ENCODE peak calls at places on chromosomes 3 and 15, in five cellular contexts. One of them, this sample, is unnamed.
A peak's percentile ranks its signal among the peaks of the same experiment; 100 is the strongest.

GRCh38 chr3:59660376-59660775 is 610.6 kb upstream of the CFAP20DC start:
- DNase-seq in dorsolateral prefrontal cortex: no peak
- DNase-seq in SJSA1: no peak
- DNase-seq in CD4-positive, alpha-beta memory T cell: no peak
- DNase-seq in right lobe of liver: no peak
- DNase-seq in this sample: no peak

GRCh38 chr3:150269526-150269925 is 138.6 kb upstream of the TSC22D2 start:
- DNase-seq in dorsolateral prefrontal cortex: no peak
- DNase-seq in SJSA1: no peak
- DNase-seq in CD4-positive, alpha-beta memory T cell: no peak
- DNase-seq in right lobe of liver: no peak
- DNase-seq in this sample: no peak

GRCh38 chr3:10164546-10165393 is at the start of gene IRAK2:
- DNase-seq in dorsolateral prefrontal cortex: peak; percentile 56
- DNase-seq in SJSA1: peak; percentile 67
- DNase-seq in CD4-positive, alpha-beta memory T cell: peak; percentile 67
- DNase-seq in right lobe of liver: peak; percentile 89
- DNase-seq in this sample: peak; percentile 88

GRCh38 chr3:8499181-8499611 is 2.4 kb upstream of the LMCD1 start:
- DNase-seq in dorsolateral prefrontal cortex: peak; percentile 58
- DNase-seq in SJSA1: peak; percentile 37
- DNase-seq in CD4-positive, alpha-beta memory T cell: no peak
- DNase-seq in right lobe of liver: no peak
- DNase-seq in this sample: no peak

GRCh38 chr15:73857193-73857920 is 16.0 kb upstream of the TBC1D21 start:
- DNase-seq in dorsolateral prefrontal cortex: no peak
- DNase-seq in SJSA1: no peak
- DNase-seq in CD4-positive, alpha-beta memory T cell: no peak
- DNase-seq in right lobe of liver: no peak
- DNase-seq in this sample: no peak

GRCh38 chr3:106206165-106206564 is 337.4 kb upstream of the CBLB start:
- DNase-seq in dorsolateral prefrontal cortex: no peak
- DNase-seq in SJSA1: no peak
- DNase-seq in CD4-positive, alpha-beta memory T cell: peak; percentile 25
- DNase-seq in right lobe of liver: no peak
- DNase-seq in this sample: no peak

GRCh38 chr3:134463676-134464611 is 21.8 kb downstream of the ANAPC13 start:
- DNase-seq in dorsolateral prefrontal cortex: peak; percentile 60
- DNase-seq in SJSA1: peak; percentile 88
- DNase-seq in CD4-positive, alpha-beta memory T cell: no peak
- DNase-seq in right lobe of liver: no peak
- DNase-seq in this sample: no peak

GRCh38 chr15:63094495-63094931 is 27.1 kb upstream of the LACTB start:
- DNase-seq in dorsolateral prefrontal cortex: no peak
- DNase-seq in SJSA1: peak; percentile 86
- DNase-seq in CD4-positive, alpha-beta memory T cell: no peak
- DNase-seq in right lobe of liver: no peak
- DNase-seq in this sample: no peak

GRCh38 chr15:84834227-84834955 is 17.2 kb downstream of the ALPK3 start:
- DNase-seq in dorsolateral prefrontal cortex: no peak
- DNase-seq in SJSA1: no peak
- DNase-seq in CD4-positive, alpha-beta memory T cell: no peak
- DNase-seq in right lobe of liver: no peak
- DNase-seq in this sample: peak; percentile 55

GRCh38 chr3:50454671-50455070 is 48.8 kb downstream of the CACNA2D2 start:
- DNase-seq in dorsolateral prefrontal cortex: no peak
- DNase-seq in SJSA1: no peak
- DNase-seq in CD4-positive, alpha-beta memory T cell: no peak
- DNase-seq in right lobe of liver: no peak
- DNase-seq in this sample: no peak

GRCh38 chr3:193704431-193704830 is 111.4 kb downstream of the OPA1 start:
- DNase-seq in dorsolateral prefrontal cortex: no peak
- DNase-seq in SJSA1: no peak
- DNase-seq in CD4-positive, alpha-beta memory T cell: no peak
- DNase-seq in right lobe of liver: no peak
- DNase-seq in this sample: no peak

GRCh38 chr15:94080416-94080815 is 150.9 kb upstream of the MCTP2 start:
- DNase-seq in dorsolateral prefrontal cortex: no peak
- DNase-seq in SJSA1: peak; percentile 86
- DNase-seq in CD4-positive, alpha-beta memory T cell: no peak
- DNase-seq in right lobe of liver: no peak
- DNase-seq in this sample: no peak

GRCh38 chr3:64902991-64903390 is 215.2 kb upstream of the ADAMTS9 start:
- DNase-seq in dorsolateral prefrontal cortex: no peak
- DNase-seq in SJSA1: no peak
- DNase-seq in CD4-positive, alpha-beta memory T cell: no peak
- DNase-seq in right lobe of liver: no peak
- DNase-seq in this sample: no peak

GRCh38 chr3:81554805-81555204 is 206.6 kb downstream of the GBE1 start:
- DNase-seq in dorsolateral prefrontal cortex: no peak
- DNase-seq in SJSA1: no peak
- DNase-seq in CD4-positive, alpha-beta memory T cell: no peak
- DNase-seq in right lobe of liver: no peak
- DNase-seq in this sample: no peak

GRCh38 chr3:53921296-53921695 is 29.6 kb upstream of the SELENOK start:
- DNase-seq in dorsolateral prefrontal cortex: no peak
- DNase-seq in SJSA1: no peak
- DNase-seq in CD4-positive, alpha-beta memory T cell: peak; percentile 2
- DNase-seq in right lobe of liver: no peak
- DNase-seq in this sample: no peak

GRCh38 chr15:40095381-40096093 is 13.1 kb downstream of the BMF start:
- DNase-seq in dorsolateral prefrontal cortex: no peak
- DNase-seq in SJSA1: no peak
- DNase-seq in CD4-positive, alpha-beta memory T cell: no peak
- DNase-seq in right lobe of liver: no peak
- DNase-seq in this sample: no peak

GRCh38 chr15:67025719-67026118 is 39.7 kb upstream of the SMAD3 start:
- DNase-seq in dorsolateral prefrontal cortex: no peak
- DNase-seq in SJSA1: peak; percentile 73
- DNase-seq in CD4-positive, alpha-beta memory T cell: no peak
- DNase-seq in right lobe of liver: peak; percentile 77
- DNase-seq in this sample: peak; percentile 70

GRCh38 chr15:88649286-88649733 is 10.5 kb downstream of the ISG20 start:
- DNase-seq in dorsolateral prefrontal cortex: peak; percentile 92
- DNase-seq in SJSA1: peak; percentile 76
- DNase-seq in CD4-positive, alpha-beta memory T cell: peak; percentile 68
- DNase-seq in right lobe of liver: no peak
- DNase-seq in this sample: peak; percentile 67

GRCh38 chr3:143674100-143674968 is 173.9 kb downstream of the SLC9A9 start:
- DNase-seq in dorsolateral prefrontal cortex: peak; percentile 67
- DNase-seq in SJSA1: peak; percentile 50
- DNase-seq in CD4-positive, alpha-beta memory T cell: peak; percentile 73
- DNase-seq in right lobe of liver: peak; percentile 61
- DNase-seq in this sample: peak; percentile 9

GRCh38 chr3:129663045-129663446 is 56.6 kb upstream of the PLXND1 start:
- DNase-seq in dorsolateral prefrontal cortex: no peak
- DNase-seq in SJSA1: no peak
- DNase-seq in CD4-positive, alpha-beta memory T cell: no peak
- DNase-seq in right lobe of liver: no peak
- DNase-seq in this sample: no peak

GRCh38 chr3:135009014-135009413 is 214.0 kb downstream of the EPHB1 start:
- DNase-seq in dorsolateral prefrontal cortex: no peak
- DNase-seq in SJSA1: no peak
- DNase-seq in CD4-positive, alpha-beta memory T cell: no peak
- DNase-seq in right lobe of liver: no peak
- DNase-seq in this sample: no peak

GRCh38 chr15:34944946-34945345 is 24.6 kb downstream of the AQR start:
- DNase-seq in dorsolateral prefrontal cortex: no peak
- DNase-seq in SJSA1: no peak
- DNase-seq in CD4-positive, alpha-beta memory T cell: no peak
- DNase-seq in right lobe of liver: no peak
- DNase-seq in this sample: no peak

GRCh38 chr15:59689626-59690236 is 611 bp upstream of the BNIP2 start:
- DNase-seq in dorsolateral prefrontal cortex: peak; percentile 58
- DNase-seq in SJSA1: peak; percentile 53
- DNase-seq in CD4-positive, alpha-beta memory T cell: peak; percentile 63
- DNase-seq in right lobe of liver: peak; percentile 89
- DNase-seq in this sample: peak; percentile 74

GRCh38 chr3:117454236-117454635 is 744.7 kb downstream of the TUSC7 start:
- DNase-seq in dorsolateral prefrontal cortex: no peak
- DNase-seq in SJSA1: no peak
- DNase-seq in CD4-positive, alpha-beta memory T cell: no peak
- DNase-seq in right lobe of liver: no peak
- DNase-seq in this sample: no peak

GRCh38 chr15:93366387-93367100 is 277.5 kb upstream of the RGMA start:
- DNase-seq in dorsolateral prefrontal cortex: no peak
- DNase-seq in SJSA1: no peak
- DNase-seq in CD4-positive, alpha-beta memory T cell: no peak
- DNase-seq in right lobe of liver: no peak
- DNase-seq in this sample: no peak

DNA sequence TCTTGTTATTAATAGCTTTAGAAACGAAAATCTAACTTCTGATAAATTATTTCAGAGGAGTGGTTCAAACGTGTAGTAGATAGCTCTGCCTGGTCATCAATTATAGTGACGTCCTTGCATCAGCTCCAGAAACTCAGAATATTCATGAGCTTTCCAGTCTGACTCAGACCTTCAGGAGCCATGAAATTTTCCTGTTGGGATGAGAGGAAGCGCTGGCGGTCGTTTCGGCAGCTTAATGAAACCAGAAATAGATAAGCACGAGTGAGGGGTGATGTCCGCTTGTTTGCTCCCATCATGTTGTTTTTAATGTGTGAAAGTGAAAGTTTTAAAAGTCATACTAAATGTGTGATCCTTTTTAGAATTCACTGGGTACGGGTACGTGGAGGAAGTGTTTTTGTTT is 141.1 kb downstream of the PGPEP1L start:
- DNase-seq in dorsolateral prefrontal cortex: no peak
- DNase-seq in SJSA1: peak; percentile 56
- DNase-seq in CD4-positive, alpha-beta memory T cell: no peak
- DNase-seq in right lobe of liver: no peak
- DNase-seq in this sample: no peak
- H3K27ac ChIP-seq in dorsolateral prefrontal cortex: peak overlapping the region; percentile 58
- H3K27ac ChIP-seq in SJSA1: peak overlapping the region; percentile 75
- H3K27ac ChIP-seq in CD4-positive, alpha-beta memory T cell: peak overlapping the region; percentile 61
- H3K27ac ChIP-seq in right lobe of liver: peak overlapping the region; percentile 56
- H3K27ac ChIP-seq in this sample: peak overlapping the region; percentile 67

DNA sequence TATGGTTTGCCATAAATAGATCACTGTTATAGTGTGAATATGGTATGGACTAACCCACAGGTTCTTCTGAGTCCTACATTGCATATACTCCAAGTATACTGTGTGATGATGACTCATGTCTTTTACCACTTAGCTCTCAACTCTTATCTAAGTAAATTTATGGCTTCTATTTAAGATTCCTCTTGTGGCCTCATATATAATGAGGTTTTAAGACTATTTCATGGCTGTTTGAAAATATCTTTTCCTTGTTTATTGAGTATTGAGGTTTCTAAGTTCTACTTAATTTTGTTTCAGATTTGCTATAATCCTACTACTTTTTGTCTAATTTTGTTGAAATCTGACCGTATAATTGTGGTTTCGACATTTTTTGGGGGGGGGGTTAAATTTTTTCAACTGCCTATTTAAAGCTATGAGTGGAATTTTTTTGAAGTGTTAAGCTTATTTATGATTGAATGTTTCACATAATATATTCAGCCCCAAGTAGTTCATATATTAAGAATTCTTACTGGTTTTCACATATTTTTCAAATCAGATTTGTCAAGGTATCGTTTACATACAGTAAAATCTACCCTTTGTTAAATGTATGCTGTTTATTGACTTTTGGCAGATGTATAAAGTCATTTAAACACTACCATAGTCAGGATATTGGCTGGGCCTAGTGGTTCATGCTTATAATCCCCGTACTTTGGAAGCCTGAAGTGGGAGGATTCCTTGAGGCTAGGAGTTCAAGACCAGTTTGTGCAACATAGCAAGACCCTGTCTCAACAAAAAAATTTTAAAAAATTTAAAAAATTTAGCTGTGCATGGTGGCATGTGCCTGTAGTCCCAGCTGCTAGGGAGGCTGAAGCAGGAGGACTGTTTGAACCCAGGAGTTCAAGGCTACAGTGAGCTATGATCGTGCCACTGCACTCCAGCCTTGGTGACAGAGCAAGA is 11.7 kb downstream of the SLC25A36 start:
- DNase-seq in dorsolateral prefrontal cortex: no peak
- DNase-seq in SJSA1: no peak
- DNase-seq in CD4-positive, alpha-beta memory T cell: no peak
- DNase-seq in right lobe of liver: no peak
- DNase-seq in this sample: no peak
- H3K27ac ChIP-seq in dorsolateral prefrontal cortex: no peak overlapping the region
- H3K27ac ChIP-seq in SJSA1: no peak overlapping the region
- H3K27ac ChIP-seq in CD4-positive, alpha-beta memory T cell: no peak overlapping the region
- H3K27ac ChIP-seq in right lobe of liver: no peak overlapping the region
- H3K27ac ChIP-seq in this sample: no peak overlapping the region

GRCh38 chr3:170350515-170351413 is 6.8 kb upstream of the SKIL start:
- DNase-seq in dorsolateral prefrontal cortex: no peak
- DNase-seq in SJSA1: no peak
- DNase-seq in CD4-positive, alpha-beta memory T cell: no peak
- DNase-seq in right lobe of liver: no peak
- DNase-seq in this sample: no peak

GRCh38 chr3:170346481-170347125 is 10.9 kb upstream of the SKIL start:
- DNase-seq in dorsolateral prefrontal cortex: no peak
- DNase-seq in SJSA1: no peak
- DNase-seq in CD4-positive, alpha-beta memory T cell: no peak
- DNase-seq in right lobe of liver: no peak
- DNase-seq in this sample: no peak

GRCh38 chr3:170344971-170345370 is 12.5 kb upstream of the SKIL start:
- DNase-seq in dorsolateral prefrontal cortex: no peak
- DNase-seq in SJSA1: no peak
- DNase-seq in CD4-positive, alpha-beta memory T cell: no peak
- DNase-seq in right lobe of liver: no peak
- DNase-seq in this sample: no peak
- H3K27ac ChIP-seq in dorsolateral prefrontal cortex: no peak overlapping the region
- H3K27ac ChIP-seq in SJSA1: no peak overlapping the region
- H3K27ac ChIP-seq in CD4-positive, alpha-beta memory T cell: no peak overlapping the region
- H3K27ac ChIP-seq in right lobe of liver: no peak overlapping the region
- H3K27ac ChIP-seq in this sample: no peak overlapping the region

GRCh38 chr3:48270306-48270705 is 29.4 kb downstream of the ZNF589 start:
- DNase-seq in dorsolateral prefrontal cortex: no peak
- DNase-seq in SJSA1: no peak
- DNase-seq in CD4-positive, alpha-beta memory T cell: no peak
- DNase-seq in right lobe of liver: no peak
- DNase-seq in this sample: no peak

GRCh38 chr3:48268381-48268935 is 27.6 kb downstream of the ZNF589 start:
- DNase-seq in dorsolateral prefrontal cortex: peak; percentile 65
- DNase-seq in SJSA1: no peak
- DNase-seq in CD4-positive, alpha-beta memory T cell: peak; percentile 70
- DNase-seq in right lobe of liver: no peak
- DNase-seq in this sample: no peak

GRCh38 chr3:48268936-48269551 is 28.1 kb downstream of the ZNF589 start:
- DNase-seq in dorsolateral prefrontal cortex: peak; percentile 87
- DNase-seq in SJSA1: no peak
- DNase-seq in CD4-positive, alpha-beta memory T cell: peak; percentile 10
- DNase-seq in right lobe of liver: no peak
- DNase-seq in this sample: no peak

GRCh38 chr3:48267782-48268181 is 26.9 kb downstream of the ZNF589 start:
- DNase-seq in dorsolateral prefrontal cortex: no peak
- DNase-seq in SJSA1: no peak
- DNase-seq in CD4-positive, alpha-beta memory T cell: no peak
- DNase-seq in right lobe of liver: no peak
- DNase-seq in this sample: no peak

DNA sequence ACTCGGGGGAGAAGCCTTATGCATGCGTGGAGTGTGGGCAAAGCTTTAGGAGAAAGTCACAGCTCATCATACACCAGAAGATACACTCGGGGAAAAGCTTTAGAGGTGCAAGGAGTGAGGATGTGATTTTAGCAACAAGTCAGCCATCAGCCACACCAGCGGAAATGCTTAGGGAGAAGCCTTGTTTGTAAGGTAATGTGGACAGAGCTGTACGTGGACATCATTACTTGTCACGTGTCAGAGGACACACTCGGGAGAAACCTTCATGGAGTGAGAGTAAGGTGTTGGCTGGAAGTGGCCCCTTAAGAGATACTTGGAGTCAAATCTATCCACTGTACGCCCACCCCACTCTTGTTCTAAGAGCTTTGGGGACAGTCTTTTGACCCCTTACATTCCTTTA is 28.7 kb downstream of the ZNF589 start:
- DNase-seq in dorsolateral prefrontal cortex: no peak
- DNase-seq in SJSA1: no peak
- DNase-seq in CD4-positive, alpha-beta memory T cell: no peak
- DNase-seq in right lobe of liver: no peak
- DNase-seq in this sample: no peak
- H3K27ac ChIP-seq in dorsolateral prefrontal cortex: no peak overlapping the region
- H3K27ac ChIP-seq in SJSA1: no peak overlapping the region
- H3K27ac ChIP-seq in CD4-positive, alpha-beta memory T cell: peak overlapping the region; percentile 53
- H3K27ac ChIP-seq in right lobe of liver: no peak overlapping the region
- H3K27ac ChIP-seq in this sample: no peak overlapping the region